ENCODE peak calls at places on chromosomes 16 and 17, in four cellular contexts. N is A549, T is tibial nerve, P is endodermal cell. B is an unnamed sample. For H3K4me1, the result is how much of the 10 kb centered on the place peaks cover.

GRCh38 chr16:73404001-73404400 is 356.1 kb upstream of the ZFHX3 start:
- DNase-seq in N (no peak), T (no peak), P (no peak), B (no peak)

GRCh38 chr16:75265911-75266701 is 14.7 kb upstream of the BCAR1 start:
- DNase-seq in N (peak), T (no peak), P (peak), B (no peak)

GRCh38 chr17:7687072-7687907 is at the start of gene TP53:
- DNase-seq in N (peak), T (peak), P (peak), B (peak)

GRCh38 chr17:76236603-76237002 is 3.7 kb downstream of the RNF157 start:
- DNase-seq in N (no peak), T (no peak), P (no peak), B (no peak)

GRCh38 chr17:17548044-17548443 is 43.5 kb downstream of the PEMT start:
- DNase-seq in N (no peak), T (no peak), P (no peak), B (no peak)

GRCh38 chr16:86928517-86929148 is 350.3 kb downstream of the FOXL1 start:
- DNase-seq in N (no peak), T (no peak), P (no peak), B (no peak)

GRCh38 chr16:57178296-57178695 is 7.5 kb downstream of the PSME3IP1 start:
- DNase-seq in N (no peak), T (no peak), P (no peak), B (no peak)

GRCh38 chr17:36085710-36086268 is 4.2 kb downstream of the CCL3 start:
- DNase-seq in N (no peak), T (no peak), P (no peak), B (no peak)

GRCh38 chr17:37576281-37576680 is 32.9 kb downstream of the SYNRG start:
- DNase-seq in N (no peak), T (no peak), P (no peak), B (no peak)

GRCh38 chr17:21031756-21032396 is 10.9 kb downstream of the USP22 start:
- DNase-seq in N (no peak), T (no peak), P (no peak), B (no peak)

GRCh38 chr16:57977418-57978069 is 6.6 kb upstream of the CNGB1 start:
- DNase-seq in N (peak), T (no peak), P (no peak), B (no peak)

GRCh38 chr16:67483150-67483549 is at the start of gene AGRP:
- DNase-seq in N (no peak), T (no peak), P (no peak), B (peak)
- H3K4me1 ChIP-seq in N (under half), T (under half), P (under half), B (half or more)

DNA sequence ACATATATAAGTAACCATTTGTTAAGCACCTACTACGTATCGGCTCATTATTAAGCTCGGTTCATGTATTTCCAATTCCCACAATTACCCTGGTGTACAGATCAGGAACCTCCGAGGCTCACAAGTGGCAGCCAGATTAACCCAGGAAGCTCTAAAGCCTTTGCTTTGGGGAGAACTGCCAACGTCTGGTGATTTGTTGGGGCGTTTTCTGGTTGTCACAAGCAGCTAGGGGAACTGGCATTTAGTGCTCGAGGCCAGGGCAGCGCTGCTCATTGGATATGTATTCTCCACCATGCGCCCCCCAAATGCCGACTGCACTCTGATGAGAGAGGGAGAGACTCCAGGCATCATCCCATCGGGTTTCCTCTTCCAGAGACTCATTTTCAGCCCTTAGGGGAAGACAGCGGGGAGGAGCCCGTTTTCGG is 541 bp downstream of the ZNF18 start:
- DNase-seq in N (peak), T (no peak), P (no peak), B (no peak)
- TF ChIP-seq CTCF in N (no peak), T (no peak), P (no peak), B (peak)

GRCh38 chr16:593406-593805 is 3.5 kb downstream of the RAB40C start:
- DNase-seq in N (no peak), T (no peak), P (no peak), B (no peak)

GRCh38 chr16:595094-595528 is 5.2 kb downstream of the RAB40C start:
- DNase-seq in N (no peak), T (no peak), P (no peak), B (no peak)

GRCh38 chr16:593807-594206 is 3.9 kb downstream of the RAB40C start:
- DNase-seq in N (no peak), T (no peak), P (no peak), B (peak)

GRCh38 chr16:596736-597060 is 6.8 kb downstream of the RAB40C start:
- DNase-seq in N (no peak), T (no peak), P (no peak), B (no peak)

DNA sequence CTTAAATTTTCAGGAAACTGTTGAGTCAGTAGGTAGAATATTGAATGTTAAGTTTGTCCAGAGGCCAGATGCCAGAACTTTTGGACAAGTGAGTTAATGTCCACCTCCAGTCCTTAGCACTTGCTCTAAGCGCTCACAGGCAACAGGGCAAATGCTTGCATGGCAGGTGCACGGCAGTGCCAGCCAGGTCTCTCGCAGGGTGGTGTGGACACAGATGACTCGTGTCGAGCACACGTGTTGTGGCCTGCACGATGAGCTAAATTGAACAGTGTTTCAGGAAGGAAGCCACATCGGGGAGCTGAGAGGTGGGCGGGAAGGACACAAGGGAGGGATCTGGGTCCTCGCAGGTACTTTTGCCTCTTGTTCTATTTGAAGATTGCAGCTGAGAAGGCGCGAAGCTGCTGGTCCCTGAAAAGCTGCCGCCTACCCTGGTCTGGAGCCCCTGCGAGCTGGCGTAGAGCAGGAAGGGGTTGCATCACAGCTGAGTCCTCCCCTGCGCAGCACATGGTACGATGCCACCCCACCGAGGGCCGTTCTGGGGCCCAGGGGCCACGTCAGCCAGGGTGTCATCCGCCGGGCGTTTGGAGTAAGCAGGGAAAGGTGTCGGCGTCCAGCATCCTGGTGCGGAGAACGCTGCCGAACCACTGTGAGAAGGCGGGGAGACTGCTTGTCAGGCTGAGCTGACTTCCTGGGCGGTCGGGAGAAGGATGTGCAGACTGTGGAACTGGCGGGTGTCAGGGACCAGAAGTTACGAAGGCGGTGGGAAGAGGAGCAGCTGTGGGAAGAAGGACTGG is 6.3 kb downstream of the RAB40C start:
- DNase-seq in N (no peak), T (no peak), P (no peak), B (no peak)
- H3K4me1 ChIP-seq in N (under half), T (under half), P (under half), B (half or more)

GRCh38 chr17:42522263-42522790 is 13.7 kb upstream of the NAGLU start:
- DNase-seq in N (no peak), T (no peak), P (peak), B (peak)

GRCh38 chr17:42519546-42520444 is 16.2 kb upstream of the NAGLU start:
- DNase-seq in N (peak), T (peak), P (peak), B (peak)

GRCh38 chr17:42520540-42520951 is 15.5 kb upstream of the NAGLU start:
- DNase-seq in N (no peak), T (no peak), P (peak), B (peak)

GRCh38 chr17:42521666-42522262 is 14.3 kb upstream of the NAGLU start:
- DNase-seq in N (no peak), T (no peak), P (peak), B (peak)

GRCh38 chr17:42521036-42521435 is 15.0 kb upstream of the NAGLU start:
- DNase-seq in N (no peak), T (no peak), P (peak), B (peak)
- TF ChIP-seq CTCF in N (no peak), T (no peak), P (no peak), B (no peak)

DNA sequence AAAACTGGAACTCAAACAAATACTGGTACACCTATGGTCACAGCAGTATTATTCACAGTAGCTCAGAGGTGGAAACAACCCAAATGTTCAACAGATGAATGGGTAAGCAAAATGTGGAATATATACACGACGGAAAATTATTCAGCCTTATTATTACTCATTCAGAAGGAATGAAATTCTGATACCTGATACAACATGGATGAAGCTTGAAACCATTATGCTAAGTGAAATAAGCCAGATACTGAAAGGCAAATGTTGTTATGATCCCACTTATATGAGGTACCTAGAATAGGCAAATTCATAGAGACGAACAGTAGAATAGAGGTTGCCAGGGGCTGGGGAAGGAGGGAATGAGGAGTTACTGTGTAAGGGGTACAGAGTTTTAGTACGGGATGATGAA is 27.1 kb upstream of the MYLK3 start:
- DNase-seq in N (no peak), T (no peak), P (no peak), B (no peak)
- H3K4me1 ChIP-seq in N (under half), T (under half), P (under half), B (under half)

GRCh38 chr16:13436641-13437423 is 483.1 kb upstream of the ERCC4 start:
- DNase-seq in N (peak), T (no peak), P (no peak), B (no peak)
- TF ChIP-seq CTCF in N (no peak), T (no peak), P (no peak), B (no peak)